ENCODE peak calls at places on chromosome 12, in seven cellular contexts. U is PC-9, W is aorta, O is cardiac muscle cell, Z is DMS153, N is SK-N-DZ, V is AG08396. B is an unnamed sample.

GRCh38 chr12:7899755-7900154 is 27.0 kb upstream of the SLC2A14 start:
- DNase-seq in U (no peak), V (no peak), N (no peak), W (no peak), O (no peak), Z (no peak), B (peak)

GRCh38 chr12:51954465-51955361 is 3.2 kb downstream of the ACVR1B start:
- DNase-seq in U (no peak), Z (no peak), O (no peak), V (no peak), W (no peak), N (no peak), B (no peak)

GRCh38 chr12:24015771-24016170 is 66.3 kb upstream of the SOX5 start:
- DNase-seq in W (no peak), O (no peak), N (no peak), V (no peak), U (no peak), Z (no peak), B (no peak)

GRCh38 chr12:124814741-124815613 is 48.7 kb downstream of the SCARB1 start:
- DNase-seq in W (peak), V (no peak), Z (peak), O (no peak), U (no peak), N (no peak), B (no peak)

GRCh38 chr12:74747305-74747704 is 209.7 kb downstream of the ATXN7L3B start:
- DNase-seq in Z (no peak), V (no peak), N (no peak), W (no peak), O (no peak), U (no peak), B (no peak)

GRCh38 chr12:56042430-56043203 is 899 bp downstream of the RPS26 start:
- DNase-seq in N (no peak), V (no peak), O (no peak), W (no peak), U (no peak), Z (no peak), B (no peak)

GRCh38 chr12:97075583-97076268 is 168.7 kb downstream of the NEDD1 start:
- DNase-seq in W (no peak), Z (peak), V (no peak), N (no peak), O (no peak), U (no peak), B (no peak)

GRCh38 chr12:42481368-42481767 is 108.2 kb downstream of the PRICKLE1 start:
- DNase-seq in W (no peak), V (no peak), O (no peak), U (no peak), Z (no peak), N (no peak), B (no peak)

GRCh38 chr12:105906545-105906944 is 232.2 kb downstream of the NUAK1 start:
- DNase-seq in N (no peak), U (no peak), O (no peak), Z (no peak), V (no peak), W (no peak), B (no peak)

GRCh38 chr12:104742551-104742961 is 215.5 kb downstream of the SLC41A2 start:
- DNase-seq in W (peak), V (no peak), N (no peak), Z (peak), U (no peak), O (no peak), B (no peak)

GRCh38 chr12:47234576-47235141 is 154.9 kb upstream of the AMIGO2 start:
- DNase-seq in V (no peak), O (no peak), W (no peak), Z (no peak), U (no peak), N (no peak), B (no peak)

GRCh38 chr12:95741635-95742034 is 48.9 kb downstream of the NTN4 start:
- DNase-seq in V (no peak), W (no peak), N (no peak), U (no peak), Z (no peak), O (no peak), B (no peak)

GRCh38 chr12:104339663-104340062 is 36.1 kb downstream of the EID3 start:
- DNase-seq in V (no peak), W (no peak), N (no peak), U (no peak), O (no peak), Z (no peak), B (no peak)

GRCh38 chr12:42094277-42094676 is 50.4 kb downstream of the GXYLT1 start:
- DNase-seq in O (no peak), U (peak), Z (no peak), V (no peak), W (no peak), N (no peak), B (peak)

GRCh38 chr12:71045781-71046180 is 112.0 kb downstream of the TSPAN8 start:
- DNase-seq in U (no peak), W (no peak), Z (no peak), O (no peak), V (no peak), N (no peak), B (peak)

GRCh38 chr12:78568326-78569020 is 296.1 kb upstream of the SYT1 start:
- DNase-seq in U (no peak), N (no peak), W (no peak), V (no peak), Z (no peak), O (no peak), B (no peak)

GRCh38 chr12:120115066-120115465 is 1.5 kb downstream of the RAB35 start:
- DNase-seq in U (no peak), W (no peak), O (no peak), V (no peak), Z (no peak), N (no peak), B (no peak)

GRCh38 chr12:26939192-26939832 is 1.0 kb downstream of the FGFR1OP2 start:
- DNase-seq in O (no peak), Z (no peak), N (peak), W (no peak), V (no peak), U (no peak), B (no peak)

GRCh38 chr12:120012067-120012621 is 23.1 kb downstream of the BICDL1 start:
- DNase-seq in Z (no peak), U (no peak), N (peak), V (no peak), O (no peak), W (no peak), B (no peak)

GRCh38 chr12:96070670-96071279 is 35.4 kb upstream of the LTA4H start:
- DNase-seq in Z (peak), N (peak), U (peak), W (no peak), O (peak), V (no peak), B (no peak)

GRCh38 chr12:28759334-28759733 is 389.7 kb upstream of the FAR2 start:
- DNase-seq in V (peak), N (no peak), W (no peak), U (peak), Z (peak), O (no peak), B (peak)

GRCh38 chr12:124545508-124546418 is 21.6 kb downstream of the NCOR2 start:
- DNase-seq in N (no peak), Z (no peak), W (peak), V (no peak), U (no peak), O (no peak), B (peak)